ENCODE peak calls at places on chromosomes 11 and 22, in six cellular contexts. T is aorta, L is GM23248, G is fibroblast of mammary gland, N is lower leg skin, B is osteoblast. K is an unnamed sample.

GRCh38 chr11:59845399-59845798 is at the start of gene CBLIF:
- DNase-seq in T (no peak), B (no peak), N (no peak), G (no peak), L (no peak), K (no peak)

GRCh38 chr11:30735946-30736345 is 149.8 kb upstream of the MPPED2 start:
- DNase-seq in N (no peak), L (no peak), T (no peak), B (no peak), G (no peak), K (no peak)

GRCh38 chr11:6586434-6587359 is 16.7 kb downstream of the RRP8 start:
- DNase-seq in L (peak; percentile 60), T (no peak), G (no peak), N (no peak), B (no peak), K (no peak)

GRCh38 chr11:113179181-113179701 is 135.1 kb upstream of the TTC12 start:
- DNase-seq in T (no peak), G (no peak), L (no peak), N (no peak), B (no peak), K (no peak)

GRCh38 chr22:50712341-50713007 is 25.5 kb upstream of the ACR start:
- DNase-seq in T (peak; percentile 42), G (no peak), N (no peak), L (no peak), B (peak; percentile 81), K (peak; percentile 57)

GRCh38 chr11:58592760-58593472 is 14.1 kb downstream of the ZFP91 start:
- DNase-seq in G (no peak), N (no peak), L (no peak), B (no peak), T (no peak), K (no peak)

GRCh38 chr11:69164824-69165223 is 9.1 kb downstream of the SMIM38 start:
- DNase-seq in B (no peak), N (no peak), L (no peak), G (no peak), T (no peak), K (no peak)

GRCh38 chr11:128628686-128629085 is 41.3 kb upstream of the ETS1 start:
- DNase-seq in N (no peak), L (no peak), T (no peak), G (no peak), B (no peak), K (no peak)

GRCh38 chr22:46150615-46151423 is 493 bp downstream of the PPARA start:
- DNase-seq in L (peak; percentile 55), T (peak; percentile 82), N (no peak), B (peak; percentile 96), G (no peak), K (peak; percentile 87)

K was measured in posterior vena cava.